ENCODE peak calls at places on chromosomes 2 and 18, in five cellular contexts. Q is neural progenitor cell, L is heart left ventricle, O is prostate gland, B is PC-9. D is an unnamed sample.

GRCh38 chr2:227482638-227483340 is 10.8 kb downstream of the AGFG1 start:
- DNase-seq in Q (no peak), L (no peak), O (no peak), B (no peak), D (no peak)

GRCh38 chr18:3107740-3108151 is 94.8 kb upstream of the LPIN2 start:
- DNase-seq in Q (no peak), L (no peak), O (no peak), B (no peak), D (no peak)

GRCh38 chr18:7535436-7536190 is 31.5 kb upstream of the PTPRM start:
- DNase-seq in Q (no peak), L (no peak), O (no peak), B (no peak), D (no peak)

GRCh38 chr18:13576598-13576997 is 149.8 kb downstream of the FAM210A start:
- DNase-seq in Q (no peak), L (no peak), O (no peak), B (no peak), D (no peak)

GRCh38 chr2:68726608-68727367 is 7.8 kb upstream of the ARHGAP25 start:
- DNase-seq in Q (no peak), L (no peak), O (no peak), B (no peak), D (no peak)

GRCh38 chr18:43525149-43525548 is 247.9 kb upstream of the SYT4 start:
- DNase-seq in Q (no peak), L (no peak), O (no peak), B (no peak), D (no peak)

GRCh38 chr2:23803275-23803964 is 123.5 kb downstream of the ATAD2B start:
- DNase-seq in Q (no peak), L (no peak), O (no peak), B (no peak), D (no peak)

GRCh38 chr2:11512431-11512830 is 21.4 kb upstream of the GREB1 start:
- DNase-seq in Q (peak; percentile 47), L (no peak), O (no peak), B (no peak), D (no peak)

GRCh38 chr18:40529478-40529877 is 1425.6 kb upstream of the PIK3C3 start:
- DNase-seq in Q (no peak), L (no peak), O (no peak), B (no peak), D (no peak)

DNA sequence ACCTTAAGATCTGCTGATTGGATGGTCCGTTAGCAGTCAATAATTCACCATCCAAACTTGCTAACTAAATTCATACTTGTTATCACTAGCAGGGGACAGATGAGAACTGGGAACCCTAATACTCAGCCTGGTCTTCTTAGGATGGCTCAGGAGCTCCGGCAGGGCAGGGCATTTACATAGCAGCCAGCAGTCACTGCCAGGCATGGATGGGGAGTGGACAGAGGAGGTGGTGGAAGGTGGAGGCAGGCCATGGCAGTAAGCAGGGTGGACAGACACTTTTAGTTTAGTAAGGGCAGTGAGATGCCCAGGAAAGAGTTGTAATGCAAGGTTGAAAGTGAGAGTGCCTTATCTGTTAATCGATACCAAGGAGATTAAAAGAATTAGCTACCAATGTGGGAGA is 392.2 kb upstream of the CHST9 start:
- DNase-seq in Q (peak; percentile 8), L (no peak), O (no peak), B (no peak), D (no peak)
- H3K9me3 ChIP-seq in Q (peaks cover 4% of the 10 kb centered on the region), L (peaks cover 16% of the 10 kb centered on the region), O (no peaks in the 10 kb centered on the region), B (no peaks in the 10 kb centered on the region), D (no peaks in the 10 kb centered on the region)

GRCh38 chr18:27922780-27923179 is 254.2 kb downstream of the CDH2 start:
- DNase-seq in Q (no peak), L (no peak), O (peak; percentile 19), B (no peak), D (no peak)
- H3K4me1 ChIP-seq in Q (peaks cover 29% of the 10 kb centered on the region), L (no peaks in the 10 kb centered on the region), O (peaks cover 3% of the 10 kb centered on the region), B (peaks cover 10% of the 10 kb centered on the region), D (peaks cover 25% of the 10 kb centered on the region)

DNA sequence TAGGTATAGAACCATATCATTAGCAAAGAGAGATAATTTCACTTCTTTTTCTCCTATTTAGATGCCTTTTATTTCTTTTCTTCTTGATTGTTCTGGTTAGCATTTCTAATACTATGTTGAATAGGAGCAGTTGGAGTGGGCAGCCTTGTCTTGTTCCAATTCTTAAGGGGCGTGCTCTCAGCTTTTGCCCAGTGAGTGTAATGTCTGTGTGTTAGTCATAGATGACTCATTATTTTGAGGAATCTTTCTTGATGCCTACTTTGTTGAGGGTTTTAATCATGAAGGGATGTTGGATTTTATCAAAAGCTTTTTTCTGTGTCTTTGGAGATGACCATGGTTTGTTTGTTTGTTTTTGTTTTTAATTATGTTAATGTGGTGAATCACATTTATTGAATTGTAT is 1453.1 kb upstream of the SLC39A10 start:
- DNase-seq in Q (no peak), L (no peak), O (no peak), B (no peak), D (no peak)
- H3K9me3 ChIP-seq in Q (no peaks in the 10 kb centered on the region), L (peaks cover 19% of the 10 kb centered on the region), O (no peaks in the 10 kb centered on the region), B (no peaks in the 10 kb centered on the region), D (peaks cover 2% of the 10 kb centered on the region)

GRCh38 chr2:54954158-54954557 is 96.1 kb downstream of the RTN4 start:
- DNase-seq in Q (no peak), L (no peak), O (no peak), B (no peak), D (no peak)
- H3K4me1 ChIP-seq in Q (peaks cover 8% of the 10 kb centered on the region), L (no peaks in the 10 kb centered on the region), O (peaks cover 11% of the 10 kb centered on the region), B (peaks cover 39% of the 10 kb centered on the region), D (peaks cover 24% of the 10 kb centered on the region)

GRCh38 chr18:64332851-64333250 is 184.0 kb upstream of the LINC00305 start:
- DNase-seq in Q (no peak), L (no peak), O (no peak), B (no peak), D (no peak)
- H3K9me3 ChIP-seq in Q (no peaks in the 10 kb centered on the region), L (no peaks in the 10 kb centered on the region), O (no peaks in the 10 kb centered on the region), B (no peaks in the 10 kb centered on the region), D (no peaks in the 10 kb centered on the region)